ENCODE peak calls at places on chromosomes 4 and X, in five cellular contexts. Z is K562, B is A549, Q is endothelial cell of umbilical vein, V is SK-N-SH. F is an unnamed sample.

GRCh38 chrX:6708676-6709075 is 173.8 kb upstream of the VCX3A start:
- DNase-seq in B (no peak), V (no peak), Z (no peak), Q (no peak), F (no peak)

GRCh38 chrX:70970482-70970999 is 39.6 kb upstream of the SLC7A3 start:
- DNase-seq in V (peak; percentile 17), Z (peak; percentile 11), Q (peak; percentile 18), B (peak; percentile 6), F (peak; percentile 36)

GRCh38 chr4:55931833-55932232 is 16.9 kb upstream of the CEP135 start:
- DNase-seq in V (no peak), Q (no peak), B (no peak), Z (no peak), F (no peak)

GRCh38 chr4:169115897-169116254 is 105.8 kb upstream of the CBR4 start:
- DNase-seq in Z (no peak), Q (peak; percentile 95), B (peak; percentile 48), V (no peak), F (no peak)

GRCh38 chr4:36281384-36282106 is at the start of gene DTHD1:
- DNase-seq in B (no peak), V (no peak), Z (no peak), Q (no peak), F (no peak)

GRCh38 chrX:16239211-16239610 is 71.9 kb downstream of the MAGEB17 start:
- DNase-seq in Z (no peak), Q (no peak), V (no peak), B (peak; percentile 29), F (no peak)

GRCh38 chr4:71494539-71494938 is 155.7 kb downstream of the SLC4A4 start:
- DNase-seq in V (no peak), B (peak; percentile 4), Q (no peak), Z (no peak), F (no peak)

GRCh38 chrX:1427756-1428155 is 25.0 kb downstream of the ASMTL start:
- DNase-seq in Z (no peak), V (no peak), Q (no peak), B (no peak), F (no peak)

GRCh38 chr4:107818301-107818910 is 6.3 kb upstream of the SGMS2 start:
- DNase-seq in V (no peak), Q (no peak), B (no peak), Z (no peak), F (peak; percentile 42)

GRCh38 chrX:118480172-118480571 is 15.4 kb upstream of the DOCK11 start:
- DNase-seq in V (no peak), B (no peak), Z (no peak), Q (no peak), F (no peak)

GRCh38 chrX:103538728-103539127 is 19.4 kb upstream of the RAB40A start:
- DNase-seq in Q (no peak), B (no peak), Z (no peak), V (no peak), F (no peak)
- TF ChIP-seq MAX in Q (no peak), B (no peak), Z (no peak), V (no peak), F (no peak)

GRCh38 chr4:14636563-14636962 is 365.7 kb upstream of the CPEB2 start:
- DNase-seq in Q (no peak), B (peak; percentile 9), Z (no peak), V (no peak), F (no peak)

GRCh38 chr4:14627038-14627437 is 375.2 kb upstream of the CPEB2 start:
- DNase-seq in Z (no peak), Q (no peak), V (peak; percentile 52), B (no peak), F (no peak)

GRCh38 chr4:14632041-14632440 is 370.2 kb upstream of the CPEB2 start:
- DNase-seq in Q (no peak), V (peak; percentile 33), B (no peak), Z (no peak), F (no peak)
- TF ChIP-seq MAX in Q (no peak), V (no peak), B (no peak), Z (no peak), F (no peak)

DNA sequence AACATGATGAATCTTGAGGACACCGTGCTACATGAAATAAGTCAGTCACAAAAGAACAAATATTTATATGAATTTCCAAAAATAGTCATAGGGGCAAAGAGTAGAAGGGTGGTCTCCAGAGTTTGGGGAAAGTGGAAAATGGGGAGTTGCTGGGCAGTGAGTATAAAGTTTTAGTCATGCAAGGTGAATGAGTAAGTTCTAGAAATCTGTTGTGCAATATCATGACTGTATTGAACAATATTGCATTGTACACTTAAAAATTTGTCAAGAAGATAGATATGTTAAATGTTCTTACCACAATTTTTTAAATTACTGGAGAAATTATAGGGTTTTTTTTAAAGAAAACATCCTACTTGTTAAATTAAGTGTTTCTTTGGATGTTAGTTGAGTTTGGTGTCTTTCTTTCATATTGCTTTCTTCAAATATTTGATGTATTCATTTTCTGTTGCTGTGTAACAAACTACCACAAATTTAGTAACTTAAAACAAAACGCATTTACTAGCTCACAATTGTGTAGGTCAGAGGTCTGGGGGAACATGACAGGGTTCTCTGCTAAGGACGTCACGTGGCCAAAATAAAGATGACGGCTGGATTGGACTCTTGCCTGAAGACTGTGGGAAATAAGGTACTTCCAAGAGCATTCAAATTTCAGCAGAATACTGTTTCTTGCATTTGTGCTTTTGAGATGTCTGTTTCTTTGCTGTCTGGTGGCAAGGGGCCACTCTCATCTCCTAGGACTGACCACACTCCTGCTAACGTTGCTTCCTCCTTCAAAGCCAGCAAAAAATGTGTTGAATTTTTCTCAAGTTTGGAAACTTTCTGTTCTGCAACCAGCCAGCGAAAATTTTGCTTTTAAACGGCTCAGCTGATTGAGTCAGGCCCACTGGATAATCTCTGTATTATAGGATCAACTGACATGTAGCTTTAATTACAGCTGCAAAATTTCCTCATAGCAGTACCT is 76.7 kb downstream of the CPEB2 start:
- DNase-seq in V (no peak), Q (no peak), Z (no peak), B (no peak), F (peak; percentile 22)
- TF ChIP-seq MAX in V (no peak), Q (no peak), Z (no peak), B (no peak), F (no peak)

DNA sequence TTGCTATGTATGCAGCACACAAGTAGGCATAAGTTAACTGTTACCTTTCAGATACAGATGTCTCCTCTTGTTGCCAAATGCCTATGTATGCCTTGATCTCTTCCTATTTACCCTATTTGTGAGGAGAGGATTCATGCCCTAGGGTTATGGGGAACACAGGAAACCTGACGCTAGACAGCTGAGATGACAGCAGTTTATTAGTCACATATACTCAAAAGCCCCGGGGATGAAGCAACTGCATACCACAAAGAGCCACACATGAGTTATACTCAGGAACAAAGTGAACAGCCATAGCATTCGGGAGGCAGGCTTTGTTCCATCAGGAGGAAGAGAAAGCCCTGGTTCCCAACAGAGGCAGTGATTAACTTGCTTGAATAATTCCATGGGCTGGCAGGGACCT is 1011.7 kb upstream of the PCDH7 start:
- DNase-seq in Q (no peak), B (no peak), Z (no peak), V (no peak), F (peak; percentile 12)
- TF ChIP-seq MAX in Q (no peak), B (no peak), Z (no peak), V (no peak), F (no peak)

GRCh38 chr4:53659737-53660136 is 68.5 kb upstream of the LNX1 start:
- DNase-seq in V (no peak), Z (no peak), B (no peak), Q (no peak), F (no peak)
- TF ChIP-seq MAX in V (no peak), Z (no peak), B (no peak), Q (no peak), F (no peak)

GRCh38 chr4:41594439-41594838 is 56.5 kb downstream of the LIMCH1 start:
- DNase-seq in Q (no peak), Z (no peak), V (no peak), B (no peak), F (no peak)
- TF ChIP-seq MAX in Q (no peak), Z (no peak), V (no peak), B (no peak), F (no peak)

GRCh38 chrX:120377179-120377578 is 15.3 kb downstream of the ATP1B4 start:
- DNase-seq in Q (no peak), B (no peak), V (no peak), Z (no peak), F (no peak)

GRCh38 chrX:120378570-120378969 is 16.7 kb downstream of the ATP1B4 start:
- DNase-seq in Z (no peak), B (no peak), V (no peak), Q (no peak), F (no peak)

DNA sequence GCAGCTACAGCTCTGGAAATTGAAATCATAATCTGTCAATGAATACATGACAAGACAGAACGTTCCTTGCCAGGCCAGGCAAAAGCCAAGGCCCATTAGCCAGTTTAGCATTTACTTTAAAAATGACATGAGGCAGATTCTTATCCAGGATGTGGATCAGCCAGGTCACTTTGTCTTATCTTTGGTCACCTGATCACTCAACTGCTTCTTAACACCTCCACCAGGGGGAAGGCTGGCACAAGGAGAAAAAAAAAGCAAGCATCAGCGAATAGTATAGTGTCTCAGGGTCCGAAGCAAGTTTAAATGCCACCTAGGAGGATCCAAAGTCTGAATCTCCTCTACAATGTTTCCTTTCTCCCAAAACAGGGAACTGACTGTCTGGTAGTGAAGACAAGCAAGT is 18.8 kb downstream of the ATP1B4 start:
- DNase-seq in Z (no peak), V (no peak), B (peak; percentile 42), Q (peak; percentile 2), F (peak; percentile 30)
- TF ChIP-seq MAX in Z (no peak), V (no peak), B (no peak), Q (no peak), F (no peak)